ENCODE peak calls at places on chromosomes 7 and 10, in ten cellular contexts. L is GM06990, D is A549, V is PC-9, E is epithelial cell of esophagus, K is retinal pigment epithelial cell, P is upper lobe of right lung, O is sigmoid colon, S is heart left ventricle, U is uterus. T is an unnamed sample.

GRCh38 chr10:42475168-42476098 is 162.9 kb downstream of the ZNF33B start:
- DNase-seq in K (no peak), L (no peak), E (peak), D (no peak), P (no peak), V (no peak), U (no peak), S (peak), O (no peak), T (peak)

GRCh38 chr7:492714-493065 is 27.0 kb downstream of the PDGFA start:
- DNase-seq in K (no peak), P (peak), S (peak), V (no peak), U (no peak), O (peak), L (no peak), E (no peak), D (no peak), T (peak)

GRCh38 chr10:76033457-76034196 is 602.2 kb downstream of the LRMDA start:
- DNase-seq in E (peak), V (no peak), D (peak), L (no peak), O (no peak), K (no peak), U (no peak), P (no peak), S (no peak), T (no peak)

GRCh38 chr7:116952640-116953371 is 495 bp upstream of the ST7 start:
- DNase-seq in V (no peak), P (peak), O (peak), L (no peak), S (peak), U (no peak), E (no peak), K (peak), D (peak), T (peak)

GRCh38 chr10:32005050-32005449 is 51.2 kb downstream of the KIF5B start:
- DNase-seq in P (no peak), E (peak), O (no peak), U (no peak), V (peak), D (peak), K (no peak), L (peak), S (no peak), T (no peak)

GRCh38 chr10:71718165-71718678 is 1.4 kb downstream of the C10orf105 start:
- DNase-seq in U (no peak), E (no peak), O (no peak), L (no peak), P (no peak), K (no peak), D (no peak), V (no peak), S (peak), T (no peak)

GRCh38 chr7:74203157-74203556 is 6.6 kb upstream of the LAT2 start:
- DNase-seq in L (no peak), S (peak), K (no peak), P (peak), D (peak), E (peak), U (no peak), V (no peak), O (peak), T (no peak)

GRCh38 chr7:16739863-16740622 is 13.5 kb upstream of the TSPAN13 start:
- DNase-seq in K (peak), D (peak), O (no peak), L (no peak), P (no peak), E (peak), U (peak), V (peak), S (peak), T (no peak)

GRCh38 chr10:121610798-121611325 is 12.6 kb upstream of the FGFR2 start:
- DNase-seq in L (no peak), V (no peak), O (peak), D (no peak), P (no peak), U (no peak), E (peak), K (no peak), S (no peak), T (no peak)

GRCh38 chr10:96334888-96335526 is 23.8 kb downstream of the OPALIN start:
- DNase-seq in U (no peak), D (peak), V (no peak), O (no peak), P (no peak), L (no peak), K (peak), E (peak), S (no peak), T (no peak)

GRCh38 chr7:95246935-95247370 is 77.4 kb downstream of the PON1 start:
- DNase-seq in S (peak), P (no peak), V (peak), O (peak), E (peak), U (peak), K (peak), D (peak), L (peak), T (no peak)

GRCh38 chr7:101990811-101991418 is 173.5 kb downstream of the CUX1 start:
- DNase-seq in U (no peak), D (no peak), L (peak), P (no peak), V (no peak), E (no peak), S (no peak), O (no peak), K (no peak), T (no peak)

GRCh38 chr10:125925244-125925834 is 29.0 kb downstream of the FANK1 start:
- DNase-seq in L (no peak), P (no peak), O (no peak), S (no peak), V (no peak), K (no peak), D (no peak), U (no peak), E (no peak), T (no peak)

GRCh38 chr10:111007486-111007885 is 69.3 kb upstream of the ADRA2A start:
- DNase-seq in K (no peak), E (no peak), U (no peak), V (no peak), S (no peak), P (no peak), L (no peak), D (no peak), O (no peak), T (no peak)

GRCh38 chr10:110237894-110238480 is 30.6 kb downstream of the MXI1 start:
- DNase-seq in D (no peak), U (no peak), O (no peak), P (no peak), E (no peak), K (no peak), L (no peak), S (no peak), V (no peak), T (no peak)

GRCh38 chr7:1883031-1883761 is 213.1 kb downstream of the ELFN1 start:
- DNase-seq in U (no peak), S (peak), P (no peak), O (no peak), K (peak), L (no peak), D (peak), V (peak), E (peak), T (no peak)

GRCh38 chr10:80487791-80488538 is 33.9 kb downstream of the TSPAN14 start:
- DNase-seq in K (no peak), L (no peak), E (no peak), O (no peak), V (no peak), S (peak), D (no peak), U (no peak), P (peak), T (peak)

GRCh38 chr10:74585231-74586087 is 240.9 kb upstream of the KAT6B start:
- DNase-seq in U (no peak), P (no peak), O (no peak), D (no peak), V (no peak), L (peak), E (no peak), K (peak), S (no peak), T (no peak)

GRCh38 chr10:17022399-17022798 is 107.2 kb downstream of the CUBN start:
- DNase-seq in P (no peak), O (no peak), V (no peak), E (no peak), S (no peak), L (no peak), U (peak), K (no peak), D (no peak), T (no peak)

GRCh38 chr7:18958627-18959026 is 158.8 kb downstream of the TWIST1 start:
- DNase-seq in V (no peak), P (no peak), L (no peak), O (no peak), E (peak), U (no peak), D (no peak), K (peak), S (no peak), T (no peak)

GRCh38 chr7:9149499-9150082 is 716.2 kb downstream of the NXPH1 start:
- DNase-seq in S (no peak), U (no peak), K (no peak), P (no peak), D (no peak), O (no peak), V (no peak), E (peak), L (no peak), T (no peak)

GRCh38 chr7:150971242-150972048 is 6.7 kb downstream of the KCNH2 start:
- DNase-seq in L (no peak), U (peak), E (no peak), P (no peak), O (no peak), D (no peak), V (no peak), K (no peak), S (peak), T (no peak)

GRCh38 chr7:2920956-2921708 is 77.0 kb upstream of the GNA12 start:
- DNase-seq in D (no peak), E (peak), S (no peak), U (no peak), K (peak), P (no peak), O (no peak), V (no peak), L (no peak), T (no peak)

GRCh38 chr7:108448777-108449576 is 7.3 kb downstream of the NRCAM start:
- DNase-seq in V (no peak), L (no peak), O (no peak), E (no peak), P (no peak), U (no peak), S (no peak), K (no peak), D (no peak), T (no peak)

GRCh38 chr10:72311667-72312066 is 37.9 kb downstream of the DDIT4 start:
- DNase-seq in P (no peak), S (no peak), U (no peak), V (no peak), K (no peak), O (no peak), D (no peak), E (no peak), L (no peak), T (no peak)

GRCh38 chr7:78472519-78472918 is 673.9 kb downstream of the PHTF2 start:
- DNase-seq in U (no peak), D (no peak), S (no peak), L (no peak), V (no peak), E (peak), P (no peak), K (no peak), O (no peak), T (no peak)

GRCh38 chr7:51314726-51315125 is 1.9 kb downstream of the COBL start:
- DNase-seq in P (no peak), S (no peak), K (no peak), D (no peak), O (peak), E (no peak), V (peak), U (no peak), L (no peak), T (no peak)

GRCh38 chr7:50771120-50772002 is 11.3 kb downstream of the GRB10 start:
- DNase-seq in S (no peak), K (no peak), P (no peak), U (no peak), L (no peak), V (peak), E (peak), D (no peak), O (no peak), T (no peak)

GRCh38 chr10:79390551-79391229 is 43.4 kb downstream of the PPIF start:
- DNase-seq in O (peak), V (no peak), E (no peak), D (no peak), L (no peak), K (no peak), S (peak), P (peak), U (peak), T (peak)

GRCh38 chr10:33559105-33559504 is 224.6 kb upstream of the NRP1 start:
- DNase-seq in S (peak), V (peak), K (no peak), L (peak), O (peak), P (no peak), U (peak), E (peak), D (peak), T (no peak)

GRCh38 chr10:78578929-78579328 is 489.8 kb upstream of the ZMIZ1 start:
- DNase-seq in V (no peak), S (no peak), E (peak), U (peak), P (peak), O (no peak), K (no peak), L (no peak), D (no peak), T (peak)

GRCh38 chr10:32366111-32366510 is 19.2 kb upstream of the EPC1 start:
- DNase-seq in E (no peak), K (no peak), P (no peak), D (no peak), O (no peak), U (no peak), V (no peak), S (no peak), L (no peak), T (no peak)

GRCh38 chr10:59285073-59285472 is 77.3 kb downstream of the FAM13C start:
- DNase-seq in L (no peak), V (no peak), D (no peak), E (no peak), O (no peak), S (no peak), U (no peak), P (no peak), K (no peak), T (no peak)

GRCh38 chr10:31947144-31947926 is 18.7 kb upstream of the ARHGAP12 start:
- DNase-seq in U (no peak), O (peak), P (no peak), E (peak), S (no peak), L (no peak), V (peak), D (peak), K (no peak), T (no peak)

DNA sequence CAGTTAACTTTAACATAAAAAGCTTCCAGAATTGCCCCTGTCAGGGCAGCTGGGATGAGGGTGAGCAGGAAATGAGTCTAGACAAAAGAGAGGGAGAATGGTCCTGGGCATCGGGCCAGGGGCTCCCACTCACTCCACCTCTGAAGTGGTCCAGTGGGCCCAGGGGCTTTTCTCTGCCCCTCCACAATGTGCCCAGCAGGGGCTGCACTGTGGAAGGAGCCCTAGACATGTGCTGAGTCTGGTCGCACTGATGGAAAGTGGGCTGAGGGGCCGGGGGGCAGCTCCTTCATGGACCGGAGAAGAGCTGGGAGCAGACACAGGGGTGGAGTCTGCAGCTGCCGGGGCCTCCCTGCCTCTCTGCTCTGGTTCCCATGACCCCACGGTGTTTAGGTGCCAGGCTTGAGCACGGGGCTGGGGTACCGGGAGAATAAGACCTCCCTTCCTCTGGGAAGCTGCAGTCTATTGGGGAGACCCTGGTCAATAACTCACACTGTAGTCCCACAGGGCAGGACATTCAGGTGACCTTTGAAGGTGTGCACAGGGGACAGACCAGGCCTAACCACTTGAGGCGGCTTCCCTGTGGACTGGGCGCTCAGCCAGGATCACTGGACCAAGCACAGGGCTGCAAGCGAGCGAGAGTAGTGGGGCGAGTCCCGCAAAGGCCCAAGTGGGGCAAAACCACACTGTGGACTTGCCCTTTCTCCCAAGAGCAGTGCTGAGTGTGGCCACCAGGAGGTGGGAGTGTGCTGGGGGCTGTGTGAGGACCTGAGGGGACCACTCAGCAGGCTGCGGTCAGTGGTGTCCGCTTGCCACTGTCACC is 6.1 kb downstream of the ADCY1 start:
- DNase-seq in S (no peak), K (no peak), O (peak), D (peak), E (no peak), L (no peak), P (no peak), U (no peak), V (no peak), T (no peak)
- TF ChIP-seq CTCF in S (no peak), K (peak), O (no peak), D (no peak), E (no peak), L (peak), P (peak), U (no peak), V (peak), T (peak)

GRCh38 chr10:118045154-118045841 is 1.4 kb downstream of the RAB11FIP2 start:
- DNase-seq in E (no peak), S (no peak), O (no peak), U (no peak), P (no peak), L (no peak), V (no peak), D (no peak), K (no peak), T (no peak)

GRCh38 chr10:118045842-118046490 is 775 bp downstream of the RAB11FIP2 start:
- DNase-seq in V (peak), S (peak), D (peak), P (no peak), K (no peak), L (no peak), U (peak), O (peak), E (peak), T (peak)

GRCh38 chr10:118042827-118043242 is 3.9 kb downstream of the RAB11FIP2 start:
- DNase-seq in K (no peak), E (no peak), L (no peak), O (no peak), D (no peak), V (no peak), S (no peak), U (no peak), P (no peak), T (no peak)

GRCh38 chr10:118042336-118042735 is 4.4 kb downstream of the RAB11FIP2 start:
- DNase-seq in S (no peak), L (no peak), K (no peak), E (no peak), V (no peak), D (no peak), U (no peak), P (no peak), O (no peak), T (no peak)

GRCh38 chr10:118041316-118041715 is 5.4 kb downstream of the RAB11FIP2 start:
- DNase-seq in P (no peak), E (no peak), O (no peak), K (peak), D (no peak), S (no peak), V (no peak), L (no peak), U (no peak), T (no peak)
- H3K4me3 ChIP-seq in P (no peak), E (no peak), O (no peak), K (no peak), D (no peak), S (no peak), V (no peak), L (no peak), U (no peak), T (no peak)

DNA sequence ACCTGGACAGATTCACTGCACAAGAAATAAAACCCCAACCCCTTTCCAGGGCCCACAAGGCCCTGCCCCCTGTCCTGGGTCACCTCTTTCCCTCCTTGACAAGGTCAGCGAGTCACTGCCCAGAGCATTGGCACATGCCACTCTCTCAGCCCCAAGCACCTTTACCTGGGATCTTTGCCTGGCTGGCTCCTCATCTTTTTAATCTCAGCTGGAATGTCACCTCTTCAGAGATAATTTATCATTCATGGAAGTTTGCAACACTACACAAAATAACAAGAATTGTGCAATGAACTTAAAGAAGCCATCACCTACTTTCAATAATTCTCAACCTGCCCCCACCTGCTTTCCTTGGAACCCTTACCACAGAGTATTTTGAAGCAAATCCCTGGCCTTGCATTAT is 19.2 kb downstream of the ANTXRL start:
- DNase-seq in L (no peak), U (no peak), S (no peak), P (peak), K (no peak), D (no peak), O (no peak), E (no peak), V (peak), T (no peak)
- TF ChIP-seq CTCF in L (no peak), U (no peak), S (no peak), P (no peak), K (no peak), D (no peak), O (no peak), E (no peak), V (no peak), T (no peak)

GRCh38 chr10:49394933-49395740 is 752 bp downstream of the DRGX start:
- DNase-seq in U (no peak), K (no peak), D (no peak), O (no peak), V (no peak), S (no peak), P (no peak), L (no peak), E (no peak), T (no peak)
- H3K4me3 ChIP-seq in U (no peak), K (peak), D (no peak), O (no peak), V (no peak), S (peak), P (no peak), L (no peak), E (no peak), T (no peak)

GRCh38 chr7:140519007-140519399 is 39.7 kb upstream of the MKRN1 start:
- DNase-seq in P (no peak), O (peak), U (peak), L (no peak), K (no peak), S (no peak), V (no peak), D (no peak), E (no peak), T (no peak)
- TF ChIP-seq CTCF in P (no peak), O (no peak), U (no peak), L (no peak), K (no peak), S (no peak), V (no peak), D (no peak), E (no peak), T (no peak)

T was measured in lower lobe of right lung.